ENCODE peak calls at places on chromosomes 11 and 22, in five cellular contexts. One of them, this sample, is unnamed.

GRCh38 chr11:127027000-127027399 is 26.4 kb upstream of the KIRREL3 start:
- DNase-seq in HepG2: no peak
- DNase-seq in GM23338: no peak
- DNase-seq in K562: no peak
- DNase-seq in A549: no peak
- DNase-seq in this sample: no peak

GRCh38 chr11:120063686-120064340 is 74.1 kb downstream of the TRIM29 start:
- DNase-seq in GM23338: no peak
- DNase-seq in K562: no peak
- DNase-seq in HepG2: no peak
- DNase-seq in A549: no peak
- DNase-seq in this sample: no peak

GRCh38 chr11:70012134-70012733 is 65.9 kb upstream of the ANO1 start:
- DNase-seq in K562: no peak
- DNase-seq in HepG2: no peak
- DNase-seq in A549: no peak
- DNase-seq in GM23338: no peak
- DNase-seq in this sample: no peak

GRCh38 chr22:29385748-29386147 is 2.6 kb downstream of the AP1B1 start:
- DNase-seq in K562: no peak
- DNase-seq in A549: no peak
- DNase-seq in HepG2: no peak
- DNase-seq in GM23338: no peak
- DNase-seq in this sample: peak; percentile 64

GRCh38 chr11:69274531-69275016 is 19.4 kb upstream of the MYEOV start:
- DNase-seq in K562: no peak
- DNase-seq in HepG2: no peak
- DNase-seq in GM23338: no peak
- DNase-seq in A549: no peak
- DNase-seq in this sample: no peak

GRCh38 chr22:39185601-39186012 is 33.1 kb upstream of the CBX7 start:
- DNase-seq in HepG2: peak; percentile 50
- DNase-seq in K562: no peak
- DNase-seq in A549: no peak
- DNase-seq in GM23338: no peak
- DNase-seq in this sample: no peak

GRCh38 chr11:123616505-123617198 is 37.8 kb downstream of the SCN3B start:
- DNase-seq in A549: no peak
- DNase-seq in HepG2: no peak
- DNase-seq in GM23338: no peak
- DNase-seq in K562: no peak
- DNase-seq in this sample: no peak

GRCh38 chr11:80980221-80980620 is 1539.4 kb upstream of the TENM4 start:
- DNase-seq in GM23338: no peak
- DNase-seq in HepG2: no peak
- DNase-seq in A549: no peak
- DNase-seq in K562: no peak
- DNase-seq in this sample: no peak

GRCh38 chr11:46285594-46286033 is 8.2 kb downstream of the CREB3L1 start:
- DNase-seq in A549: no peak
- DNase-seq in GM23338: peak; percentile 52
- DNase-seq in HepG2: no peak
- DNase-seq in K562: no peak
- DNase-seq in this sample: no peak

GRCh38 chr22:24841261-24841660 is 35.2 kb downstream of the SGSM1 start:
- DNase-seq in K562: no peak
- DNase-seq in HepG2: no peak
- DNase-seq in A549: no peak
- DNase-seq in GM23338: no peak
- DNase-seq in this sample: no peak

GRCh38 chr11:2518112-2518982 is 73.5 kb downstream of the KCNQ1 start:
- DNase-seq in GM23338: no peak
- DNase-seq in A549: no peak
- DNase-seq in HepG2: no peak
- DNase-seq in K562: no peak
- DNase-seq in this sample: no peak

DNA sequence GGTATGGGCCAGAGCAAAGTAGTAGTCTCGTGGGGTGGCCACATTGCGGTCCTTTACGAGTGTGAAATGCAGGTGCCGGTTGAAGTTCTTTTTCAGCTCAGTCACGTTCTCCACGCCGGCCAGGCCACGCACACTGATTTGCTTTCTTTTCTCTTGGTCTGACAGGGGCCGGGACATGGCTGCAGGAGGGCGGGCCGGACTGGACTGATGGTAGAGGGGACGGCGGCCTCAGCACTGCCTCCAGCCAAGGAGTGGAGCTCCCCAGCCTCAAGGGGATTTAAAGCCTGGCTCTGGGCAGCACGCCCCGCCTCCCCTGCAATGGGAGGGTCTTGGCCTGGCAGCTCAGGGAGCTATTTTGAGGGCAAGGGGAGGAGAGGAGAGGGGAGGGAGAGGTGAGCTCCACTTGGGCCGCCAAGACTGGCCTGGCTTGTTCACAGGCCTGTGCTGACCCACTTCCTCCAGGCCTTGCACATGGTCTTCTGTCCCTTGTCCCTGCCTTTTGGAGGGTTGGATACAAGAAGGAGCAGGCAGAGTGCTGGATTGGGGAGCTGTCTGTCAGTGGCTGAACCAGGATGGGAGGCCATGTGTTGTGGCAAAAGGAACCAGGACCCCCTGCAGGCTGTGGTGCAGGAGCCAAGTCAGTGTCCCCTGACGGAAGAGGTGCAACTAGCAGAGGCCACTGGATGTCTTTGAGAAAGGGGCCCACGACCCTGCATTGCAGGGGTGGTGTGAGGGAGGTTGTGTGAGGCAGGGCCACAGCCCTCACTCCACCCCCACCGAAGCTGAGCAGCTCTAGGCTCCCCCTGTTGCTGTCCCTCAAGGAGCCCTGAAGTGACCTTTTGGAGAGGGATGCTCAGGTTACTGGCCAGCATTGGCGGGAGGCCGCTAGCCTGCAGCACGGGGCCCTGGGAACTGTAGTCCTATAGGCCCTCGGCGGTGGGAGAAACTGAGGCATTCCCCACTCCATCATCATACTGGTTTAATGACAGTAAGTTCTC is at the start of gene PYGM:
- DNase-seq in A549: no peak
- DNase-seq in HepG2: no peak
- DNase-seq in GM23338: peak; percentile 86
- DNase-seq in K562: peak; percentile 36
- DNase-seq in this sample: no peak
- TF ChIP-seq JUNB in A549: no peak
- TF ChIP-seq JUNB in HepG2: no peak
- TF ChIP-seq JUNB in GM23338: no peak
- TF ChIP-seq JUNB in K562: no peak
- TF ChIP-seq JUNB in this sample: no peak

GRCh38 chr22:26170795-26171194 is 1.5 kb downstream of the SEZ6L start:
- DNase-seq in A549: no peak
- DNase-seq in K562: peak; percentile 24
- DNase-seq in GM23338: peak; percentile 85
- DNase-seq in HepG2: no peak
- DNase-seq in this sample: no peak

GRCh38 chr22:26169312-26170111 is at the start of gene SEZ6L:
- DNase-seq in A549: no peak
- DNase-seq in GM23338: peak; percentile 79
- DNase-seq in K562: no peak
- DNase-seq in HepG2: no peak
- DNase-seq in this sample: no peak

GRCh38 chr22:26170112-26170492 is 840 bp downstream of the SEZ6L start:
- DNase-seq in HepG2: no peak
- DNase-seq in GM23338: peak; percentile 27
- DNase-seq in K562: no peak
- DNase-seq in A549: no peak
- DNase-seq in this sample: no peak

GRCh38 chr22:26174280-26174679 is 5.0 kb downstream of the SEZ6L start:
- DNase-seq in GM23338: peak; percentile 90
- DNase-seq in HepG2: peak; percentile 23
- DNase-seq in A549: peak; percentile 0
- DNase-seq in K562: peak; percentile 1
- DNase-seq in this sample: no peak

DNA sequence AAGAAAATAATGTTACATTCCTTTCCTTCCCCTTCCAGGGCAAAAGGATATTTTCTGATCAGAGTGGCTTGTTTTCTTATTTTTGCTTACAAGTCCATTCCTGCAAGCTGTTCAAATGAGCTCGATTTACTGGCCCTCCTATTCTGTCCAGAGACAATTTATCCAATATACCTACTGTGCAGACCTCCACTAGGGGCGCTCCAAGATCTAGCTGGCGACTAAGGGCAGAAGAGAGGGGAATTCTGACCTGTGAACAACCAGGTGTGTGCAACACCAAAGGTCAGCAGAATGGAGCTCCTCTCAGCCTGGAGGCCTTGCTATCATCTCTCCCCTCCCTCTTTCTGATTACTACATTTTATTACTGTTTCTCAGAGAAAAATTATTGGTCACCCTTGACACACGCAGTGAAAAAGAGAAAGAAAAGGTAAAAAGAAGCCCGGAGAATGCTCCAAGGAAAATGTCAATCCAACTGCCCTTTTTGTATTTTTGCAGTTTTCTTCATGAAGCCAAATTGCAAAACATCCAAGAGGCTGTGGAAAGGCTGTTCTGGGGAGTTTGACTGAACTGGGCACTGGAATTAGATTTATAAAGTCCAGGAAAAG is 3.2 kb downstream of the SEZ6L start:
- DNase-seq in K562: peak; percentile 40
- DNase-seq in A549: peak; percentile 22
- DNase-seq in GM23338: peak; percentile 87
- DNase-seq in HepG2: peak; percentile 53
- DNase-seq in this sample: no peak
- TF ChIP-seq JUNB in K562: no peak
- TF ChIP-seq JUNB in A549: no peak
- TF ChIP-seq JUNB in GM23338: no peak
- TF ChIP-seq JUNB in HepG2: no peak
- TF ChIP-seq JUNB in this sample: no peak

GRCh38 chr11:134743809-134744195 is 331.8 kb upstream of the B3GAT1 start:
- DNase-seq in GM23338: no peak
- DNase-seq in K562: no peak
- DNase-seq in HepG2: no peak
- DNase-seq in A549: no peak
- DNase-seq in this sample: no peak

GRCh38 chr11:134740590-134741342 is 328.7 kb upstream of the B3GAT1 start:
- DNase-seq in A549: no peak
- DNase-seq in GM23338: no peak
- DNase-seq in K562: no peak
- DNase-seq in HepG2: no peak
- DNase-seq in this sample: no peak

GRCh38 chr11:134742956-134743808 is 331.1 kb upstream of the B3GAT1 start:
- DNase-seq in GM23338: no peak
- DNase-seq in HepG2: peak; percentile 55
- DNase-seq in K562: no peak
- DNase-seq in A549: no peak
- DNase-seq in this sample: no peak

GRCh38 chr11:134742228-134742612 is 330.2 kb upstream of the B3GAT1 start:
- DNase-seq in HepG2: peak; percentile 29
- DNase-seq in K562: no peak
- DNase-seq in A549: no peak
- DNase-seq in GM23338: no peak
- DNase-seq in this sample: no peak

GRCh38 chr11:134741453-134742227 is 329.6 kb upstream of the B3GAT1 start:
- DNase-seq in A549: no peak
- DNase-seq in K562: no peak
- DNase-seq in GM23338: no peak
- DNase-seq in HepG2: peak; percentile 15
- DNase-seq in this sample: no peak
- TF ChIP-seq JUNB in A549: no peak
- TF ChIP-seq JUNB in K562: no peak
- TF ChIP-seq JUNB in GM23338: no peak
- TF ChIP-seq JUNB in HepG2: no peak
- TF ChIP-seq JUNB in this sample: no peak

DNA sequence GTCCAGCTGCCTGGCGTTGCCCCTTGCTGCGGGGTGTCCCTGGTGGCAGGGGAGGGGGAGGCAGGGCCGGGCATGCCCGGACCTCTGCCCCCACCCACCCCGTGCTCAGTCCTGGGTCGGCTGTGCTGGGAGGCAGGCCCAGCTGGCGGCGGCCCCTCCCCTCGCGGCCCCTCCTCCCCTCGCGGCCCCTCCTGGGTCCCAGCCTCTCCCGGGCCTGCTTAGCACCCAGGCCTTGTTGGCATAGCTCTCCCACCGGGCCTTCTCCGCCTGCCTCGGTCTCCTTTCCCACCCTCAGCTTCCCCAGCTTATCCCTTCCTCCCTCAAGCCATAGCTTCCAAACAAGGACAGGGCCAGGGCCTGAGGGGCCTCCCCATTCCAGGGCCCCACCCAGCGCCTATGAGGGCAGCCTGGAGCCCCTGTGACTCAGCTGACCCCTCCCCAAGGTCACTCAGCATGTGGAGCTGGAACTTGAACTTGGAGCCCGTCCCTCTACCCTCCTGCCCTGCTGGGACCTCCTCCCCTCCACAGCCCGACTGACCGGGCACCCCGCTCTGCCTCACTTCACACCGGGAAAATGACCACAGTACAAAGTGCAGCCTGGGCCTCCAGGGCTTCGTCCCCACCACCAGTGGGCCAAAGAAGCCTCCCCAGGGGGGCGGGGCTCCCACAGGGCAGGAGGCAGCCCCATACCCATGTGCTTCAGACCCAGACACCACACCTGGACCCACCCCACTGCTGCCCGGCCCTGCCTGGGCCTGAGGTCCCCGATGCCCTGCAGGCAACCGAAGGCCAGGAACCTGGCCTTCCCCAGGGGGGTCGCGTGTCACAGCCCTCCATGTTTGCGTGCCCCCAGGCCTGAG is 1.2 kb downstream of the EPS8L2 start:
- DNase-seq in HepG2: peak; percentile 94
- DNase-seq in A549: peak; percentile 74
- DNase-seq in GM23338: peak; percentile 62
- DNase-seq in K562: no peak
- DNase-seq in this sample: no peak
- TF ChIP-seq JUNB in HepG2: peak; percentile 71
- TF ChIP-seq JUNB in A549: no peak
- TF ChIP-seq JUNB in GM23338: no peak
- TF ChIP-seq JUNB in K562: no peak
- TF ChIP-seq JUNB in this sample: no peak

GRCh38 chr11:41201156-41201555 is 258.3 kb downstream of the LRRC4C start:
- DNase-seq in HepG2: peak; percentile 21
- DNase-seq in K562: peak; percentile 26
- DNase-seq in GM23338: peak; percentile 88
- DNase-seq in A549: no peak
- DNase-seq in this sample: no peak
- TF ChIP-seq JUNB in HepG2: no peak
- TF ChIP-seq JUNB in K562: no peak
- TF ChIP-seq JUNB in GM23338: no peak
- TF ChIP-seq JUNB in A549: no peak
- TF ChIP-seq JUNB in this sample: no peak